ENCODE peak calls at places on chromosomes 1 and 21, in ten cellular contexts. One of them, this sample, is unnamed.

GRCh38 chr21:29130234-29130993 is at the start of gene MAP3K7CL:
- DNase-seq in stimulated activated CD4-positive, alpha-beta T cell treated with anti-CD3 and anti-CD28 coated beads, Interleukin-4, amount 100 ng/mL, for 48 hours: no peak
- DNase-seq in memory B cell: no peak
- DNase-seq in BE2C: no peak
- DNase-seq in type B pancreatic cell: no peak
- DNase-seq in iPS DF 19.7: no peak
- DNase-seq in AG10803: peak
- DNase-seq in GM06990: no peak
- DNase-seq in esophagus squamous epithelium: no peak
- DNase-seq in effector CD4-positive, alpha-beta T cell: no peak
- DNase-seq in this sample: peak

GRCh38 chr21:34858559-34858958 is 189.8 kb downstream of the CLIC6 start:
- DNase-seq in iPS DF 19.7: no peak
- DNase-seq in stimulated activated CD4-positive, alpha-beta T cell treated with anti-CD3 and anti-CD28 coated beads, Interleukin-4, amount 100 ng/mL, for 48 hours: no peak
- DNase-seq in BE2C: no peak
- DNase-seq in esophagus squamous epithelium: no peak
- DNase-seq in type B pancreatic cell: no peak
- DNase-seq in AG10803: no peak
- DNase-seq in memory B cell: no peak
- DNase-seq in effector CD4-positive, alpha-beta T cell: no peak
- DNase-seq in GM06990: no peak
- DNase-seq in this sample: no peak

GRCh38 chr1:8415526-8416278 is 97.8 kb downstream of the SLC45A1 start:
- DNase-seq in type B pancreatic cell: no peak
- DNase-seq in stimulated activated CD4-positive, alpha-beta T cell treated with anti-CD3 and anti-CD28 coated beads, Interleukin-4, amount 100 ng/mL, for 48 hours: no peak
- DNase-seq in iPS DF 19.7: no peak
- DNase-seq in memory B cell: no peak
- DNase-seq in effector CD4-positive, alpha-beta T cell: no peak
- DNase-seq in BE2C: no peak
- DNase-seq in esophagus squamous epithelium: no peak
- DNase-seq in GM06990: no peak
- DNase-seq in AG10803: no peak
- DNase-seq in this sample: no peak

GRCh38 chr1:245901037-245901436 is 606.0 kb downstream of the SMYD3 start:
- DNase-seq in effector CD4-positive, alpha-beta T cell: no peak
- DNase-seq in GM06990: no peak
- DNase-seq in memory B cell: no peak
- DNase-seq in type B pancreatic cell: no peak
- DNase-seq in esophagus squamous epithelium: no peak
- DNase-seq in BE2C: no peak
- DNase-seq in AG10803: no peak
- DNase-seq in stimulated activated CD4-positive, alpha-beta T cell treated with anti-CD3 and anti-CD28 coated beads, Interleukin-4, amount 100 ng/mL, for 48 hours: no peak
- DNase-seq in iPS DF 19.7: no peak
- DNase-seq in this sample: no peak

GRCh38 chr1:210250665-210250997 is 18.0 kb downstream of the SERTAD4 start:
- DNase-seq in esophagus squamous epithelium: no peak
- DNase-seq in iPS DF 19.7: no peak
- DNase-seq in type B pancreatic cell: no peak
- DNase-seq in effector CD4-positive, alpha-beta T cell: no peak
- DNase-seq in GM06990: no peak
- DNase-seq in stimulated activated CD4-positive, alpha-beta T cell treated with anti-CD3 and anti-CD28 coated beads, Interleukin-4, amount 100 ng/mL, for 48 hours: no peak
- DNase-seq in BE2C: peak
- DNase-seq in memory B cell: no peak
- DNase-seq in AG10803: no peak
- DNase-seq in this sample: no peak

GRCh38 chr1:53896673-53897229 is 2.8 kb downstream of the DIO1 start:
- DNase-seq in iPS DF 19.7: no peak
- DNase-seq in effector CD4-positive, alpha-beta T cell: no peak
- DNase-seq in AG10803: peak
- DNase-seq in BE2C: no peak
- DNase-seq in type B pancreatic cell: no peak
- DNase-seq in stimulated activated CD4-positive, alpha-beta T cell treated with anti-CD3 and anti-CD28 coated beads, Interleukin-4, amount 100 ng/mL, for 48 hours: no peak
- DNase-seq in memory B cell: no peak
- DNase-seq in esophagus squamous epithelium: no peak
- DNase-seq in GM06990: no peak
- DNase-seq in this sample: no peak

GRCh38 chr1:235632538-235633219 is 16.9 kb downstream of the GNG4 start:
- DNase-seq in type B pancreatic cell: no peak
- DNase-seq in esophagus squamous epithelium: no peak
- DNase-seq in iPS DF 19.7: no peak
- DNase-seq in effector CD4-positive, alpha-beta T cell: no peak
- DNase-seq in BE2C: no peak
- DNase-seq in GM06990: no peak
- DNase-seq in memory B cell: no peak
- DNase-seq in stimulated activated CD4-positive, alpha-beta T cell treated with anti-CD3 and anti-CD28 coated beads, Interleukin-4, amount 100 ng/mL, for 48 hours: no peak
- DNase-seq in AG10803: peak
- DNase-seq in this sample: peak

GRCh38 chr1:234169161-234169849 is 204.0 kb upstream of the COA6 start:
- DNase-seq in iPS DF 19.7: no peak
- DNase-seq in effector CD4-positive, alpha-beta T cell: no peak
- DNase-seq in GM06990: no peak
- DNase-seq in AG10803: no peak
- DNase-seq in type B pancreatic cell: no peak
- DNase-seq in esophagus squamous epithelium: no peak
- DNase-seq in stimulated activated CD4-positive, alpha-beta T cell treated with anti-CD3 and anti-CD28 coated beads, Interleukin-4, amount 100 ng/mL, for 48 hours: no peak
- DNase-seq in memory B cell: no peak
- DNase-seq in BE2C: no peak
- DNase-seq in this sample: no peak

GRCh38 chr1:38026592-38027200 is 14.2 kb downstream of the UTP11 start:
- DNase-seq in AG10803: peak
- DNase-seq in stimulated activated CD4-positive, alpha-beta T cell treated with anti-CD3 and anti-CD28 coated beads, Interleukin-4, amount 100 ng/mL, for 48 hours: no peak
- DNase-seq in GM06990: no peak
- DNase-seq in effector CD4-positive, alpha-beta T cell: no peak
- DNase-seq in type B pancreatic cell: peak
- DNase-seq in memory B cell: no peak
- DNase-seq in iPS DF 19.7: no peak
- DNase-seq in esophagus squamous epithelium: no peak
- DNase-seq in BE2C: peak
- DNase-seq in this sample: no peak

GRCh38 chr1:53257454-53258081 is 19.2 kb upstream of the MAGOH start:
- DNase-seq in esophagus squamous epithelium: no peak
- DNase-seq in effector CD4-positive, alpha-beta T cell: no peak
- DNase-seq in memory B cell: no peak
- DNase-seq in GM06990: no peak
- DNase-seq in stimulated activated CD4-positive, alpha-beta T cell treated with anti-CD3 and anti-CD28 coated beads, Interleukin-4, amount 100 ng/mL, for 48 hours: no peak
- DNase-seq in iPS DF 19.7: no peak
- DNase-seq in AG10803: no peak
- DNase-seq in type B pancreatic cell: no peak
- DNase-seq in BE2C: no peak
- DNase-seq in this sample: no peak

GRCh38 chr1:66388918-66389317 is 145.0 kb upstream of the SGIP1 start:
- DNase-seq in esophagus squamous epithelium: no peak
- DNase-seq in AG10803: no peak
- DNase-seq in iPS DF 19.7: no peak
- DNase-seq in GM06990: no peak
- DNase-seq in memory B cell: no peak
- DNase-seq in effector CD4-positive, alpha-beta T cell: no peak
- DNase-seq in BE2C: no peak
- DNase-seq in type B pancreatic cell: no peak
- DNase-seq in stimulated activated CD4-positive, alpha-beta T cell treated with anti-CD3 and anti-CD28 coated beads, Interleukin-4, amount 100 ng/mL, for 48 hours: no peak
- DNase-seq in this sample: no peak

GRCh38 chr1:116243673-116244101 is 129.4 kb upstream of the ATP1A1 start:
- DNase-seq in type B pancreatic cell: no peak
- DNase-seq in BE2C: no peak
- DNase-seq in stimulated activated CD4-positive, alpha-beta T cell treated with anti-CD3 and anti-CD28 coated beads, Interleukin-4, amount 100 ng/mL, for 48 hours: no peak
- DNase-seq in GM06990: no peak
- DNase-seq in iPS DF 19.7: no peak
- DNase-seq in effector CD4-positive, alpha-beta T cell: no peak
- DNase-seq in memory B cell: no peak
- DNase-seq in esophagus squamous epithelium: no peak
- DNase-seq in AG10803: no peak
- DNase-seq in this sample: no peak

GRCh38 chr21:42474043-42474831 is 21.8 kb downstream of the RSPH1 start:
- DNase-seq in type B pancreatic cell: no peak
- DNase-seq in effector CD4-positive, alpha-beta T cell: no peak
- DNase-seq in AG10803: no peak
- DNase-seq in BE2C: peak
- DNase-seq in memory B cell: peak
- DNase-seq in GM06990: peak
- DNase-seq in iPS DF 19.7: no peak
- DNase-seq in stimulated activated CD4-positive, alpha-beta T cell treated with anti-CD3 and anti-CD28 coated beads, Interleukin-4, amount 100 ng/mL, for 48 hours: no peak
- DNase-seq in esophagus squamous epithelium: no peak
- DNase-seq in this sample: no peak

GRCh38 chr1:209850342-209850979 is 22.7 kb downstream of the UTP25 start:
- DNase-seq in iPS DF 19.7: no peak
- DNase-seq in effector CD4-positive, alpha-beta T cell: no peak
- DNase-seq in GM06990: no peak
- DNase-seq in esophagus squamous epithelium: no peak
- DNase-seq in memory B cell: peak
- DNase-seq in BE2C: peak
- DNase-seq in stimulated activated CD4-positive, alpha-beta T cell treated with anti-CD3 and anti-CD28 coated beads, Interleukin-4, amount 100 ng/mL, for 48 hours: peak
- DNase-seq in AG10803: peak
- DNase-seq in type B pancreatic cell: no peak
- DNase-seq in this sample: no peak

GRCh38 chr1:59427155-59427554 is 130.3 kb downstream of the FGGY start:
- DNase-seq in esophagus squamous epithelium: no peak
- DNase-seq in AG10803: peak
- DNase-seq in stimulated activated CD4-positive, alpha-beta T cell treated with anti-CD3 and anti-CD28 coated beads, Interleukin-4, amount 100 ng/mL, for 48 hours: no peak
- DNase-seq in memory B cell: no peak
- DNase-seq in GM06990: no peak
- DNase-seq in effector CD4-positive, alpha-beta T cell: no peak
- DNase-seq in iPS DF 19.7: no peak
- DNase-seq in type B pancreatic cell: no peak
- DNase-seq in BE2C: no peak
- DNase-seq in this sample: no peak

GRCh38 chr1:246078126-246078887 is 428.8 kb downstream of the SMYD3 start:
- DNase-seq in esophagus squamous epithelium: no peak
- DNase-seq in iPS DF 19.7: no peak
- DNase-seq in type B pancreatic cell: no peak
- DNase-seq in GM06990: no peak
- DNase-seq in stimulated activated CD4-positive, alpha-beta T cell treated with anti-CD3 and anti-CD28 coated beads, Interleukin-4, amount 100 ng/mL, for 48 hours: no peak
- DNase-seq in memory B cell: no peak
- DNase-seq in BE2C: no peak
- DNase-seq in AG10803: no peak
- DNase-seq in effector CD4-positive, alpha-beta T cell: no peak
- DNase-seq in this sample: no peak

GRCh38 chr1:176617881-176618280 is 154.9 kb downstream of the PAPPA2 start:
- DNase-seq in stimulated activated CD4-positive, alpha-beta T cell treated with anti-CD3 and anti-CD28 coated beads, Interleukin-4, amount 100 ng/mL, for 48 hours: no peak
- DNase-seq in esophagus squamous epithelium: no peak
- DNase-seq in type B pancreatic cell: no peak
- DNase-seq in memory B cell: no peak
- DNase-seq in iPS DF 19.7: no peak
- DNase-seq in effector CD4-positive, alpha-beta T cell: no peak
- DNase-seq in AG10803: peak
- DNase-seq in GM06990: no peak
- DNase-seq in BE2C: no peak
- DNase-seq in this sample: peak

GRCh38 chr1:73577206-73577605 is 620.8 kb downstream of the LRRIQ3 start:
- DNase-seq in effector CD4-positive, alpha-beta T cell: no peak
- DNase-seq in iPS DF 19.7: no peak
- DNase-seq in type B pancreatic cell: no peak
- DNase-seq in stimulated activated CD4-positive, alpha-beta T cell treated with anti-CD3 and anti-CD28 coated beads, Interleukin-4, amount 100 ng/mL, for 48 hours: no peak
- DNase-seq in BE2C: no peak
- DNase-seq in AG10803: no peak
- DNase-seq in memory B cell: no peak
- DNase-seq in GM06990: no peak
- DNase-seq in esophagus squamous epithelium: no peak
- DNase-seq in this sample: no peak

GRCh38 chr1:175130649-175131045 is 61.9 kb downstream of the KIAA0040 start:
- DNase-seq in memory B cell: no peak
- DNase-seq in type B pancreatic cell: no peak
- DNase-seq in esophagus squamous epithelium: no peak
- DNase-seq in stimulated activated CD4-positive, alpha-beta T cell treated with anti-CD3 and anti-CD28 coated beads, Interleukin-4, amount 100 ng/mL, for 48 hours: no peak
- DNase-seq in GM06990: no peak
- DNase-seq in BE2C: no peak
- DNase-seq in effector CD4-positive, alpha-beta T cell: no peak
- DNase-seq in AG10803: no peak
- DNase-seq in iPS DF 19.7: no peak
- DNase-seq in this sample: no peak

GRCh38 chr21:32336711-32337110 is 38.1 kb downstream of the MRAP start:
- DNase-seq in iPS DF 19.7: no peak
- DNase-seq in esophagus squamous epithelium: no peak
- DNase-seq in effector CD4-positive, alpha-beta T cell: no peak
- DNase-seq in BE2C: peak
- DNase-seq in stimulated activated CD4-positive, alpha-beta T cell treated with anti-CD3 and anti-CD28 coated beads, Interleukin-4, amount 100 ng/mL, for 48 hours: no peak
- DNase-seq in GM06990: no peak
- DNase-seq in type B pancreatic cell: no peak
- DNase-seq in AG10803: peak
- DNase-seq in memory B cell: no peak
- DNase-seq in this sample: no peak

GRCh38 chr1:30919025-30919881 is 10.7 kb upstream of the SDC3 start:
- DNase-seq in esophagus squamous epithelium: no peak
- DNase-seq in stimulated activated CD4-positive, alpha-beta T cell treated with anti-CD3 and anti-CD28 coated beads, Interleukin-4, amount 100 ng/mL, for 48 hours: no peak
- DNase-seq in BE2C: peak
- DNase-seq in memory B cell: no peak
- DNase-seq in effector CD4-positive, alpha-beta T cell: no peak
- DNase-seq in iPS DF 19.7: no peak
- DNase-seq in AG10803: peak
- DNase-seq in type B pancreatic cell: peak
- DNase-seq in GM06990: no peak
- DNase-seq in this sample: peak

GRCh38 chr1:19312782-19313635 is 883 bp downstream of the SLC66A1 start:
- DNase-seq in iPS DF 19.7: no peak
- DNase-seq in GM06990: peak
- DNase-seq in AG10803: no peak
- DNase-seq in effector CD4-positive, alpha-beta T cell: no peak
- DNase-seq in stimulated activated CD4-positive, alpha-beta T cell treated with anti-CD3 and anti-CD28 coated beads, Interleukin-4, amount 100 ng/mL, for 48 hours: no peak
- DNase-seq in type B pancreatic cell: no peak
- DNase-seq in BE2C: no peak
- DNase-seq in esophagus squamous epithelium: no peak
- DNase-seq in memory B cell: no peak
- DNase-seq in this sample: no peak

GRCh38 chr1:14300991-14301703 is 297.3 kb upstream of the KAZN start:
- DNase-seq in effector CD4-positive, alpha-beta T cell: no peak
- DNase-seq in memory B cell: no peak
- DNase-seq in AG10803: peak
- DNase-seq in GM06990: no peak
- DNase-seq in esophagus squamous epithelium: no peak
- DNase-seq in BE2C: no peak
- DNase-seq in iPS DF 19.7: no peak
- DNase-seq in stimulated activated CD4-positive, alpha-beta T cell treated with anti-CD3 and anti-CD28 coated beads, Interleukin-4, amount 100 ng/mL, for 48 hours: no peak
- DNase-seq in type B pancreatic cell: no peak
- DNase-seq in this sample: no peak

GRCh38 chr1:36419569-36419968 is 21.9 kb upstream of the LSM10 start:
- DNase-seq in stimulated activated CD4-positive, alpha-beta T cell treated with anti-CD3 and anti-CD28 coated beads, Interleukin-4, amount 100 ng/mL, for 48 hours: no peak
- DNase-seq in memory B cell: no peak
- DNase-seq in effector CD4-positive, alpha-beta T cell: no peak
- DNase-seq in esophagus squamous epithelium: no peak
- DNase-seq in type B pancreatic cell: no peak
- DNase-seq in BE2C: no peak
- DNase-seq in GM06990: no peak
- DNase-seq in iPS DF 19.7: no peak
- DNase-seq in AG10803: peak
- DNase-seq in this sample: no peak

GRCh38 chr1:145992958-145993617 is 3.3 kb downstream of the TXNIP start:
- DNase-seq in stimulated activated CD4-positive, alpha-beta T cell treated with anti-CD3 and anti-CD28 coated beads, Interleukin-4, amount 100 ng/mL, for 48 hours: no peak
- DNase-seq in effector CD4-positive, alpha-beta T cell: no peak
- DNase-seq in AG10803: no peak
- DNase-seq in memory B cell: no peak
- DNase-seq in type B pancreatic cell: no peak
- DNase-seq in BE2C: no peak
- DNase-seq in esophagus squamous epithelium: no peak
- DNase-seq in iPS DF 19.7: no peak
- DNase-seq in GM06990: no peak
- DNase-seq in this sample: no peak

GRCh38 chr1:92953491-92953890 is 7.8 kb downstream of the DIPK1A start:
- DNase-seq in stimulated activated CD4-positive, alpha-beta T cell treated with anti-CD3 and anti-CD28 coated beads, Interleukin-4, amount 100 ng/mL, for 48 hours: no peak
- DNase-seq in type B pancreatic cell: no peak
- DNase-seq in AG10803: no peak
- DNase-seq in GM06990: no peak
- DNase-seq in BE2C: no peak
- DNase-seq in memory B cell: peak
- DNase-seq in iPS DF 19.7: no peak
- DNase-seq in effector CD4-positive, alpha-beta T cell: no peak
- DNase-seq in esophagus squamous epithelium: no peak
- DNase-seq in this sample: no peak

GRCh38 chr1:37305841-37306240 is 168.5 kb upstream of the ZC3H12A start:
- DNase-seq in BE2C: no peak
- DNase-seq in memory B cell: no peak
- DNase-seq in iPS DF 19.7: no peak
- DNase-seq in type B pancreatic cell: no peak
- DNase-seq in AG10803: no peak
- DNase-seq in esophagus squamous epithelium: no peak
- DNase-seq in effector CD4-positive, alpha-beta T cell: no peak
- DNase-seq in GM06990: no peak
- DNase-seq in stimulated activated CD4-positive, alpha-beta T cell treated with anti-CD3 and anti-CD28 coated beads, Interleukin-4, amount 100 ng/mL, for 48 hours: no peak
- DNase-seq in this sample: no peak

GRCh38 chr1:224873645-224874369 is 55.7 kb upstream of the DNAH14 start:
- DNase-seq in iPS DF 19.7: no peak
- DNase-seq in stimulated activated CD4-positive, alpha-beta T cell treated with anti-CD3 and anti-CD28 coated beads, Interleukin-4, amount 100 ng/mL, for 48 hours: no peak
- DNase-seq in type B pancreatic cell: no peak
- DNase-seq in AG10803: peak
- DNase-seq in BE2C: no peak
- DNase-seq in memory B cell: no peak
- DNase-seq in GM06990: no peak
- DNase-seq in effector CD4-positive, alpha-beta T cell: no peak
- DNase-seq in esophagus squamous epithelium: no peak
- DNase-seq in this sample: no peak

This sample was measured in non-pigmented ciliary epithelial cell.